ENCODE peak calls at places on chromosomes 3 and 15, in seven cellular contexts. One of them, this sample, is unnamed.
A peak's percentile ranks its signal among the peaks of the same experiment; 100 is the strongest.

GRCh38 chr3:122031123-122031468 is 9.0 kb upstream of the ILDR1 start:
- DNase-seq in activated gamma-delta T cell treated with Interleukin-2 at 50 U/mL for 16 hours: no peak
- DNase-seq in ovary: no peak
- DNase-seq in NCI-H446: no peak
- DNase-seq in occipital lobe: no peak
- DNase-seq in Peyer's patch: no peak
- DNase-seq in iPS DF 6.9: no peak
- DNase-seq in this sample: no peak

GRCh38 chr15:72237286-72238224 is 6.6 kb upstream of the PKM start:
- DNase-seq in ovary: no peak
- DNase-seq in iPS DF 6.9: no peak
- DNase-seq in NCI-H446: no peak
- DNase-seq in occipital lobe: peak; percentile 50
- DNase-seq in activated gamma-delta T cell treated with Interleukin-2 at 50 U/mL for 16 hours: peak; percentile 43
- DNase-seq in Peyer's patch: no peak
- DNase-seq in this sample: no peak

GRCh38 chr3:181635141-181635540 is 76.6 kb upstream of the SOX2 start:
- DNase-seq in ovary: no peak
- DNase-seq in NCI-H446: no peak
- DNase-seq in activated gamma-delta T cell treated with Interleukin-2 at 50 U/mL for 16 hours: no peak
- DNase-seq in occipital lobe: no peak
- DNase-seq in Peyer's patch: no peak
- DNase-seq in iPS DF 6.9: no peak
- DNase-seq in this sample: no peak

GRCh38 chr3:54951405-54951804 is 23.5 kb upstream of the LRTM1 start:
- DNase-seq in iPS DF 6.9: peak; percentile 29
- DNase-seq in Peyer's patch: peak; percentile 60
- DNase-seq in occipital lobe: peak; percentile 5
- DNase-seq in activated gamma-delta T cell treated with Interleukin-2 at 50 U/mL for 16 hours: no peak
- DNase-seq in ovary: peak; percentile 88
- DNase-seq in NCI-H446: peak; percentile 13
- DNase-seq in this sample: peak; percentile 7

GRCh38 chr3:197584733-197585132 is 29.0 kb upstream of the BDH1 start:
- DNase-seq in iPS DF 6.9: no peak
- DNase-seq in Peyer's patch: no peak
- DNase-seq in NCI-H446: no peak
- DNase-seq in ovary: no peak
- DNase-seq in activated gamma-delta T cell treated with Interleukin-2 at 50 U/mL for 16 hours: no peak
- DNase-seq in occipital lobe: no peak
- DNase-seq in this sample: no peak

GRCh38 chr3:15796331-15796730 is 1.4 kb downstream of the ANKRD28 start:
- DNase-seq in NCI-H446: no peak
- DNase-seq in Peyer's patch: no peak
- DNase-seq in iPS DF 6.9: no peak
- DNase-seq in occipital lobe: no peak
- DNase-seq in ovary: no peak
- DNase-seq in activated gamma-delta T cell treated with Interleukin-2 at 50 U/mL for 16 hours: no peak
- DNase-seq in this sample: no peak

GRCh38 chr3:12773724-12774105 is 14.7 kb upstream of the TMEM40 start:
- DNase-seq in occipital lobe: no peak
- DNase-seq in ovary: no peak
- DNase-seq in activated gamma-delta T cell treated with Interleukin-2 at 50 U/mL for 16 hours: no peak
- DNase-seq in NCI-H446: no peak
- DNase-seq in Peyer's patch: no peak
- DNase-seq in iPS DF 6.9: no peak
- DNase-seq in this sample: no peak

GRCh38 chr3:104878395-104878794 is 488.3 kb upstream of the ALCAM start:
- DNase-seq in activated gamma-delta T cell treated with Interleukin-2 at 50 U/mL for 16 hours: no peak
- DNase-seq in NCI-H446: no peak
- DNase-seq in Peyer's patch: no peak
- DNase-seq in iPS DF 6.9: no peak
- DNase-seq in ovary: no peak
- DNase-seq in occipital lobe: no peak
- DNase-seq in this sample: no peak

GRCh38 chr15:49978171-49978570 is 140.9 kb downstream of the ATP8B4 start:
- DNase-seq in activated gamma-delta T cell treated with Interleukin-2 at 50 U/mL for 16 hours: no peak
- DNase-seq in ovary: no peak
- DNase-seq in NCI-H446: no peak
- DNase-seq in Peyer's patch: no peak
- DNase-seq in occipital lobe: no peak
- DNase-seq in iPS DF 6.9: no peak
- DNase-seq in this sample: no peak

GRCh38 chr3:38149701-38150100 is 11.2 kb downstream of the MYD88 start:
- DNase-seq in iPS DF 6.9: no peak
- DNase-seq in ovary: no peak
- DNase-seq in Peyer's patch: no peak
- DNase-seq in occipital lobe: no peak
- DNase-seq in activated gamma-delta T cell treated with Interleukin-2 at 50 U/mL for 16 hours: no peak
- DNase-seq in NCI-H446: no peak
- DNase-seq in this sample: no peak

GRCh38 chr3:66819993-66820501 is 178.1 kb upstream of the KBTBD8 start:
- DNase-seq in iPS DF 6.9: no peak
- DNase-seq in NCI-H446: no peak
- DNase-seq in occipital lobe: peak; percentile 28
- DNase-seq in ovary: no peak
- DNase-seq in activated gamma-delta T cell treated with Interleukin-2 at 50 U/mL for 16 hours: no peak
- DNase-seq in Peyer's patch: no peak
- DNase-seq in this sample: peak; percentile 31

GRCh38 chr15:39997031-39997430 is 42.0 kb downstream of the SRP14 start:
- DNase-seq in NCI-H446: no peak
- DNase-seq in occipital lobe: no peak
- DNase-seq in activated gamma-delta T cell treated with Interleukin-2 at 50 U/mL for 16 hours: no peak
- DNase-seq in ovary: no peak
- DNase-seq in iPS DF 6.9: no peak
- DNase-seq in Peyer's patch: no peak
- DNase-seq in this sample: no peak

GRCh38 chr15:84823580-84823878 is 6.4 kb downstream of the ALPK3 start:
- DNase-seq in Peyer's patch: no peak
- DNase-seq in occipital lobe: no peak
- DNase-seq in activated gamma-delta T cell treated with Interleukin-2 at 50 U/mL for 16 hours: no peak
- DNase-seq in iPS DF 6.9: no peak
- DNase-seq in NCI-H446: no peak
- DNase-seq in ovary: no peak
- DNase-seq in this sample: no peak

GRCh38 chr3:188605960-188606359 is 452.0 kb downstream of the LPP start:
- DNase-seq in NCI-H446: no peak
- DNase-seq in activated gamma-delta T cell treated with Interleukin-2 at 50 U/mL for 16 hours: no peak
- DNase-seq in iPS DF 6.9: no peak
- DNase-seq in ovary: no peak
- DNase-seq in occipital lobe: no peak
- DNase-seq in Peyer's patch: no peak
- DNase-seq in this sample: no peak

This sample was measured in nucleus accumbens.